ENCODE peak calls at places on chromosomes 2 and 18, in ten cellular contexts. J is stomach, K is tibial nerve, X is ovary, Y is transverse colon, U is IMR-90, A is spleen, N is prostate gland, V is heart left ventricle, F is upper lobe of left lung. E is an unnamed sample.

GRCh38 chr2:54574107-54574859 is 118.2 kb downstream of the SPTBN1 start:
- DNase-seq in J (peak), K (no peak), X (no peak), Y (peak), U (peak), A (no peak), N (no peak), V (peak), F (peak), E (peak)

GRCh38 chr2:8590940-8591339 is 90.9 kb upstream of the ID2 start:
- DNase-seq in J (no peak), K (no peak), X (no peak), Y (no peak), U (no peak), A (no peak), N (no peak), V (no peak), F (no peak), E (no peak)

GRCh38 chr18:47949197-47949596 is 18.7 kb upstream of the SMAD2 start:
- DNase-seq in J (no peak), K (no peak), X (no peak), Y (no peak), U (no peak), A (no peak), N (no peak), V (no peak), F (no peak), E (no peak)

GRCh38 chr2:209556354-209556961 is 132.6 kb downstream of the MAP2 start:
- DNase-seq in J (no peak), K (no peak), X (no peak), Y (no peak), U (peak), A (no peak), N (no peak), V (no peak), F (no peak), E (no peak)

GRCh38 chr2:174949988-174950687 is 55.0 kb downstream of the CHN1 start:
- DNase-seq in J (no peak), K (no peak), X (no peak), Y (no peak), U (no peak), A (no peak), N (no peak), V (no peak), F (no peak), E (no peak)

GRCh38 chr2:126952216-126952615 is 53.5 kb downstream of the TEX51 start:
- DNase-seq in J (no peak), K (no peak), X (no peak), Y (no peak), U (no peak), A (no peak), N (no peak), V (no peak), F (no peak), E (no peak)

GRCh38 chr18:70228546-70228945 is 23.1 kb upstream of the RTTN start:
- DNase-seq in J (no peak), K (no peak), X (no peak), Y (no peak), U (no peak), A (no peak), N (no peak), V (no peak), F (no peak), E (no peak)

GRCh38 chr2:131039535-131039907 is 53.7 kb downstream of the FAM168B start:
- DNase-seq in J (peak), K (no peak), X (no peak), Y (no peak), U (no peak), A (no peak), N (no peak), V (no peak), F (no peak), E (peak)

GRCh38 chr2:230418341-230419016 is 2.5 kb downstream of the SP100 start:
- DNase-seq in J (no peak), K (no peak), X (peak), Y (no peak), U (peak), A (no peak), N (no peak), V (peak), F (peak), E (no peak)

GRCh38 chr18:63317982-63318881 is 1.3 kb downstream of the BCL2 start:
- DNase-seq in J (peak), K (peak), X (peak), Y (peak), U (no peak), A (peak), N (peak), V (peak), F (peak), E (peak)

GRCh38 chr2:229118336-229118735 is 152.8 kb downstream of the PID1 start:
- DNase-seq in J (no peak), K (no peak), X (no peak), Y (no peak), U (no peak), A (no peak), N (no peak), V (no peak), F (no peak), E (no peak)

GRCh38 chr2:195594248-195594647 is 62.8 kb upstream of the SLC39A10 start:
- DNase-seq in J (no peak), K (no peak), X (no peak), Y (no peak), U (no peak), A (no peak), N (no peak), V (no peak), F (no peak), E (no peak)

GRCh38 chr2:224669449-224669848 is 46.7 kb downstream of the CCDC195 start:
- DNase-seq in J (no peak), K (no peak), X (no peak), Y (no peak), U (no peak), A (no peak), N (no peak), V (no peak), F (no peak), E (no peak)

GRCh38 chr18:49621851-49622351 is 60.0 kb downstream of the LIPG start:
- DNase-seq in J (no peak), K (no peak), X (no peak), Y (no peak), U (no peak), A (no peak), N (no peak), V (no peak), F (no peak), E (peak)

GRCh38 chr2:203905661-203906060 is 30.9 kb upstream of the ICOS start:
- DNase-seq in J (no peak), K (no peak), X (no peak), Y (no peak), U (peak), A (no peak), N (no peak), V (no peak), F (no peak), E (no peak)

GRCh38 chr2:223460774-223461211 is 141.4 kb downstream of the SCG2 start:
- DNase-seq in J (no peak), K (no peak), X (no peak), Y (no peak), U (peak), A (no peak), N (no peak), V (no peak), F (no peak), E (no peak)

GRCh38 chr18:360676-361075 is 92.8 kb upstream of the THOC1 start:
- DNase-seq in J (no peak), K (no peak), X (no peak), Y (no peak), U (no peak), A (no peak), N (no peak), V (no peak), F (no peak), E (no peak)

GRCh38 chr2:84904717-84905174 is 710 bp upstream of the TMSB10 start:
- DNase-seq in J (peak), K (peak), X (peak), Y (peak), U (peak), A (peak), N (peak), V (peak), F (peak), E (peak)

GRCh38 chr18:400466-400865 is 100.0 kb downstream of the COLEC12 start:
- DNase-seq in J (no peak), K (peak), X (no peak), Y (peak), U (peak), A (no peak), N (no peak), V (no peak), F (peak), E (no peak)

GRCh38 chr2:189338119-189338518 is 103.2 kb upstream of the WDR75 start:
- DNase-seq in J (no peak), K (peak), X (no peak), Y (no peak), U (no peak), A (no peak), N (no peak), V (no peak), F (no peak), E (no peak)

GRCh38 chr18:27797484-27797883 is 379.4 kb downstream of the CDH2 start:
- DNase-seq in J (no peak), K (no peak), X (no peak), Y (no peak), U (no peak), A (no peak), N (no peak), V (no peak), F (no peak), E (no peak)

GRCh38 chr18:63887424-63887823 is at the start of gene SERPINB2:
- DNase-seq in J (no peak), K (no peak), X (no peak), Y (no peak), U (peak), A (no peak), N (no peak), V (no peak), F (no peak), E (no peak)

GRCh38 chr2:128628996-128629395 is 310.3 kb upstream of the HS6ST1 start:
- DNase-seq in J (peak), K (no peak), X (peak), Y (no peak), U (no peak), A (peak), N (no peak), V (no peak), F (no peak), E (no peak)

GRCh38 chr2:39058101-39058500 is 62.8 kb downstream of the SOS1 start:
- DNase-seq in J (no peak), K (no peak), X (no peak), Y (no peak), U (no peak), A (no peak), N (no peak), V (no peak), F (no peak), E (no peak)

GRCh38 chr2:121342751-121343150 is 57.7 kb upstream of the TFCP2L1 start:
- DNase-seq in J (no peak), K (no peak), X (no peak), Y (no peak), U (no peak), A (no peak), N (no peak), V (no peak), F (peak), E (no peak)

GRCh38 chr2:105798595-105798994 is 53.9 kb downstream of the NCK2 start:
- DNase-seq in J (no peak), K (no peak), X (no peak), Y (no peak), U (peak), A (no peak), N (no peak), V (no peak), F (no peak), E (no peak)

GRCh38 chr2:170873035-170873692 is 55.9 kb upstream of the GORASP2 start:
- DNase-seq in J (peak), K (peak), X (peak), Y (peak), U (peak), A (peak), N (peak), V (peak), F (peak), E (peak)

GRCh38 chr18:36045241-36045999 is 21.9 kb downstream of the RPRD1A start:
- DNase-seq in J (no peak), K (no peak), X (no peak), Y (no peak), U (no peak), A (no peak), N (no peak), V (no peak), F (no peak), E (no peak)

GRCh38 chr2:168328421-168328820 is 81.0 kb upstream of the STK39 start:
- DNase-seq in J (no peak), K (no peak), X (no peak), Y (no peak), U (no peak), A (no peak), N (no peak), V (no peak), F (no peak), E (no peak)

GRCh38 chr2:231810905-231811304 is 24.7 kb downstream of the COPS7B start:
- DNase-seq in J (no peak), K (no peak), X (no peak), Y (no peak), U (peak), A (no peak), N (no peak), V (no peak), F (no peak), E (no peak)

GRCh38 chr2:207734264-207734635 is 22.8 kb downstream of the CCNYL1 start:
- DNase-seq in J (no peak), K (no peak), X (no peak), Y (no peak), U (peak), A (no peak), N (no peak), V (no peak), F (no peak), E (no peak)

GRCh38 chr2:177078416-177078815 is 134.2 kb upstream of the HNRNPA3 start:
- DNase-seq in J (peak), K (peak), X (no peak), Y (peak), U (peak), A (no peak), N (no peak), V (no peak), F (peak), E (peak)

GRCh38 chr2:201158111-201158929 is 24.6 kb upstream of the CASP10 start:
- DNase-seq in J (peak), K (peak), X (peak), Y (peak), U (peak), A (peak), N (peak), V (peak), F (peak), E (peak)
- TF ChIP-seq POLR2A in J (no peak), K (no peak), X (no peak), Y (peak), U (no peak), A (no peak), N (no peak), V (no peak), F (peak), E (no peak)

GRCh38 chr2:161564906-161565305 is 59.3 kb upstream of the SLC4A10 start:
- DNase-seq in J (no peak), K (no peak), X (no peak), Y (no peak), U (no peak), A (no peak), N (no peak), V (no peak), F (no peak), E (no peak)
- H3K4me3 ChIP-seq in J (no peak), K (no peak), X (no peak), Y (no peak), U (no peak), A (no peak), N (no peak), V (no peak), F (no peak), E (no peak)

DNA sequence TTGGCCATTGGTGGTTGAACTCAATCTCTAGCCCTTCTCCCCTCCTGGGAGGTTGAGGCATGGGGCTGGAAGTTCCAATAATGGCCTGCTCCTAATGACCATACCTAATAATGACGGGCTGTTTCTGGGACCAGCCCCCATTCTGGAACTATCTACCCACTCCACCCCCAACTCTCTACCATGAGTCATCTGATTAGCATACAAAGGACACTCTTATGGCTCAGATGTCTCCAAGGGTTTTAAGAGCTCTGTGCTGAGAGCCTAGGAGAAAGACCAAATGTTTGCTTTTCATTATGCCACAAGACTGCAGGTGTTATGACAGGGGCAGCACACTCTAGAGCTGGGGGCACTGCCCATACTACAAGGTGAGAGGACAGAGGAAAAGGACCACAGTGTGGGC is 137.0 kb upstream of the NCKAP5 start:
- DNase-seq in J (no peak), K (no peak), X (no peak), Y (no peak), U (no peak), A (no peak), N (no peak), V (no peak), F (no peak), E (no peak)
- TF ChIP-seq POLR2A in J (no peak), K (no peak), X (no peak), Y (no peak), U (no peak), A (no peak), N (no peak), V (no peak), F (no peak), E (no peak)

DNA sequence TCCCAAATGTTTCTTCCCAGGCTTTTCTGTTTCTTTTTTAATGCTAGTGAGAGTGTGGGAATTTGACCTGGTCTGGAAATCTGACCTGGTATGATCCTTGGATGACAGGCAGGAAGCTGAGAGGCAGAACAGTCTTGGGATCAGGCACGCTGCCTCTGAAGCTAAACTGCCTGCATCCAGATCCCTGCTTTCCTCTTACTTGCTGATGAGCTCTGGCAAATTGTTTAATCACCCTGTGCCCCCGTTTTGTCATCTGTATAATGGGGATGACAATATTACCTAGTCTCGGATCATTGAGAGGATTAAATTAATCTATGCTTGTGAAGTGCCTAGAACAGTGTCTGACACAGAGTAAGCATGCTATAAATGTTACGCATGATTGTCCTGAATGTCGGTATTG is 3.3 kb downstream of the KLHL23 start:
- DNase-seq in J (no peak), K (no peak), X (no peak), Y (no peak), U (no peak), A (no peak), N (no peak), V (no peak), F (no peak), E (no peak)
- H3K4me3 ChIP-seq in J (peak), K (no peak), X (peak), Y (no peak), U (no peak), A (no peak), N (no peak), V (peak), F (peak), E (no peak)

GRCh38 chr18:58541789-58542425 is 87.0 kb downstream of the ALPK2 start:
- DNase-seq in J (no peak), K (no peak), X (no peak), Y (no peak), U (peak), A (no peak), N (no peak), V (no peak), F (peak), E (no peak)
- TF ChIP-seq POLR2A in J (no peak), K (no peak), X (no peak), Y (no peak), U (no peak), A (no peak), N (no peak), V (no peak), F (no peak), E (no peak)

DNA sequence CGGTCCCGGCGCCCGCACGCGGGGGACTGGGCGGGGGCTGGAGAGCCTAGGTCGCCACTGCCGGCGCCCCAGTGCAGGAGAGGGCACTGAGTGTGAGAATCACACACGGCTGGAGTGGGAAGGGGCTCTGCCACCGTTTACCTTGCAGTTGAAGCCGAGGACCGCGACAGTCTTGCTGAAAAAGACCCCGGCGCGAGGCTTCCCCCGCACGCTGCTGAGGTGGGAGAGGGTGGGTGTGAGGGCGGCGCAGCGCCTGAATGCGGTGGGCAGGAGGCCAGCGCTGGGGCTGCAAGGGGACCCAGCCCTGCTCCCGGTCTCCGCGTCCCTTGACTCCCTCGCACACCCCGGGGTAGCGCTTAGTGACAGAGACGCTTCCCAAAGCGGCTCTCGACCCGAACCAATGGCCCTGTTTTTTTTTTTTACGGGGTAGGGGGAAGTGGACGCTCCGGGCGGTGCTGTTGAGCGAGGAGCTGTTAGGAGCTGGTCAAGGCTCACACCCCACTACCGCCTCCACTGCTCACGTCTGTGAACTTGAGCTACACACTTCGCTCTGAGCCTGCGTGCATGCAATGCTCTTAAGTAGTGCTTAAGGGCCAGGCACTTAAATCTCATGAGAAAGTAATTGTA is 794 bp downstream of the NOTO start:
- DNase-seq in J (no peak), K (no peak), X (no peak), Y (no peak), U (no peak), A (no peak), N (no peak), V (no peak), F (peak), E (no peak)
- H3K4me3 ChIP-seq in J (peak), K (no peak), X (no peak), Y (no peak), U (no peak), A (peak), N (peak), V (peak), F (peak), E (no peak)